ENCODE peak calls at places on chromosomes 12 and 14, in four cellular contexts. T, X, W and L are unnamed samples.
A peak's percentile ranks its signal among the peaks of the same experiment; 100 is the strongest.

GRCh38 chr14:48937796-48938195 is 648.4 kb downstream of the RPS29 start:
- DNase-seq in X (no peak), T (no peak), W (no peak), L (peak; percentile 2)

GRCh38 chr12:73677520-73678291 is 859.9 kb upstream of the ATXN7L3B start:
- DNase-seq in X (no peak), T (no peak), W (no peak), L (no peak)

GRCh38 chr12:38544357-38545066 is 227.9 kb downstream of the ALG10B start:
- DNase-seq in X (no peak), W (no peak), T (no peak), L (no peak)

GRCh38 chr12:46154221-46154975 is 114.4 kb downstream of the SLC38A1 start:
- DNase-seq in W (peak; percentile 40), X (no peak), T (no peak), L (peak; percentile 94)

GRCh38 chr12:64685076-64685475 is 74.1 kb downstream of the GNS start:
- DNase-seq in X (no peak), T (no peak), W (no peak), L (no peak)

GRCh38 chr12:11672833-11673232 is 23.4 kb downstream of the ETV6 start:
- DNase-seq in X (no peak), T (no peak), W (no peak), L (no peak)

GRCh38 chr14:68780358-68781160 is 12.3 kb downstream of the ZFP36L1 start:
- DNase-seq in X (no peak), W (no peak), T (no peak), L (no peak)

GRCh38 chr14:99122521-99123125 is 149.4 kb downstream of the BCL11B start:
- DNase-seq in T (no peak), W (no peak), X (no peak), L (no peak)

GRCh38 chr12:19387182-19387581 is 52.1 kb upstream of the AEBP2 start:
- DNase-seq in W (no peak), X (no peak), T (no peak), L (no peak)

GRCh38 chr12:22321620-22322019 is 12.9 kb downstream of the ST8SIA1 start:
- DNase-seq in X (no peak), W (no peak), T (no peak), L (peak; percentile 44)

GRCh38 chr14:51453869-51454268 is 197.8 kb upstream of the FRMD6 start:
- DNase-seq in W (no peak), X (no peak), T (no peak), L (peak; percentile 74)

GRCh38 chr14:104266643-104267575 is 128.5 kb downstream of the KIF26A start:
- DNase-seq in W (no peak), T (no peak), X (peak; percentile 38), L (no peak)

GRCh38 chr12:39685854-39686608 is 66.4 kb upstream of the ABCD2 start:
- DNase-seq in T (no peak), W (no peak), X (no peak), L (no peak)

GRCh38 chr14:55771242-55772025 is 191.4 kb downstream of the KTN1 start:
- DNase-seq in T (no peak), X (no peak), W (no peak), L (no peak)

GRCh38 chr12:53220857-53221202 is 11.2 kb downstream of the RARG start:
- DNase-seq in W (peak; percentile 93), X (peak; percentile 93), T (peak; percentile 82), L (peak; percentile 89)

GRCh38 chr14:89196561-89196960 is 220.5 kb downstream of the FOXN3 start:
- DNase-seq in X (no peak), W (no peak), T (no peak), L (no peak)

GRCh38 chr12:114631242-114631641 is 52.7 kb downstream of the TBX3 start:
- DNase-seq in T (no peak), W (no peak), X (no peak), L (no peak)

GRCh38 chr12:113302925-113303640 is 31.8 kb downstream of the SLC8B1 start:
- DNase-seq in W (no peak), X (no peak), T (no peak), L (no peak)

GRCh38 chr14:79965896-79966295 is 245.4 kb downstream of the DIO2 start:
- DNase-seq in W (no peak), T (no peak), X (no peak), L (no peak)

GRCh38 chr12:66965613-66966012 is 286.7 kb upstream of the GRIP1 start:
- DNase-seq in W (no peak), X (no peak), T (no peak), L (no peak)

GRCh38 chr14:104172880-104173279 is 34.5 kb downstream of the KIF26A start:
- DNase-seq in T (no peak), W (no peak), X (no peak), L (no peak)

GRCh38 chr12:106051853-106052531 is 86.8 kb downstream of the NUAK1 start:
- DNase-seq in T (no peak), X (no peak), W (no peak), L (peak; percentile 55)

GRCh38 chr14:102557434-102558226 is 34.8 kb upstream of the RCOR1 start:
- DNase-seq in X (no peak), W (no peak), T (no peak), L (peak; percentile 90)

GRCh38 chr14:40096968-40097367 is 664.7 kb upstream of the FBXO33 start:
- DNase-seq in T (no peak), W (no peak), X (no peak), L (no peak)

GRCh38 chr14:86462193-86462592 is 932.2 kb downstream of the FLRT2 start:
- DNase-seq in W (peak; percentile 1), T (no peak), X (no peak), L (peak; percentile 40)

GRCh38 chr12:113159937-113160336 is 10.4 kb downstream of the CFAP73 start:
- DNase-seq in X (no peak), T (no peak), W (no peak), L (peak; percentile 30)

GRCh38 chr14:21268612-21269251 is 510 bp downstream of the HNRNPC start:
- DNase-seq in W (peak; percentile 48), T (no peak), X (no peak), L (peak; percentile 72)

GRCh38 chr12:47811581-47812484 is 7.9 kb downstream of the HDAC7 start:
- DNase-seq in W (no peak), X (no peak), T (peak; percentile 69), L (peak; percentile 65)

GRCh38 chr12:14994610-14995009 is 21.8 kb downstream of the PDE6H start:
- DNase-seq in W (no peak), T (no peak), X (no peak), L (no peak)

GRCh38 chr12:98644433-98644711 is 216 bp downstream of the IKBIP start:
- DNase-seq in T (no peak), X (no peak), W (peak; percentile 87), L (peak; percentile 65)

GRCh38 chr12:16350682-16351081 is 3.2 kb downstream of the MGST1 start:
- DNase-seq in W (no peak), X (peak; percentile 74), T (peak; percentile 52), L (peak; percentile 99)

GRCh38 chr12:12938541-12938940 is 13.4 kb downstream of the GPRC5D start:
- DNase-seq in T (no peak), W (no peak), X (no peak), L (no peak)

GRCh38 chr14:92687681-92688433 is 60.6 kb downstream of the LGMN start:
- DNase-seq in W (no peak), T (no peak), X (no peak), L (peak; percentile 27)

GRCh38 chr12:15304296-15304695 is 18.0 kb upstream of the PTPRO start:
- DNase-seq in X (no peak), W (no peak), T (no peak), L (no peak)

GRCh38 chr14:85050180-85050579 is 479.8 kb upstream of the FLRT2 start:
- DNase-seq in W (no peak), X (no peak), T (no peak), L (no peak)

GRCh38 chr12:96233941-96234461 is 39.8 kb downstream of the ELK3 start:
- DNase-seq in X (peak; percentile 83), T (peak; percentile 76), W (no peak), L (peak; percentile 49)